ENCODE peak calls at places on chromosome 3, in five cellular contexts. V, I, W, O and A are unnamed samples.

GRCh38 chr3:178562869-178563232 is 26.6 kb downstream of the KCNMB2 start:
- DNase-seq in V (peak; percentile 7), I (no peak), W (no peak), O (no peak), A (no peak)

GRCh38 chr3:126113733-126114132 is 29.8 kb upstream of the SLC41A3 start:
- DNase-seq in V (no peak), I (no peak), W (no peak), O (no peak), A (no peak)

GRCh38 chr3:119559441-119559963 is at the start of gene CD80:
- DNase-seq in V (peak; percentile 41), I (peak; percentile 28), W (peak; percentile 38), O (no peak), A (peak; percentile 67)

GRCh38 chr3:156307704-156308103 is 187.3 kb downstream of the KCNAB1 start:
- DNase-seq in V (peak; percentile 87), I (peak; percentile 58), W (peak; percentile 84), O (peak; percentile 47), A (peak; percentile 83)

GRCh38 chr3:192422998-192423349 is 304.4 kb downstream of the FGF12 start:
- DNase-seq in V (no peak), I (no peak), W (no peak), O (no peak), A (no peak)

GRCh38 chr3:27596334-27596841 is 112.2 kb upstream of the SLC4A7 start:
- DNase-seq in V (peak; percentile 85), I (no peak), W (peak; percentile 54), O (no peak), A (no peak)

GRCh38 chr3:20747736-20748135 is 561.7 kb upstream of the SGO1 start:
- DNase-seq in V (peak; percentile 78), I (no peak), W (no peak), O (no peak), A (no peak)

GRCh38 chr3:129023909-129024308 is 22.8 kb downstream of the EFCC1 start:
- DNase-seq in V (no peak), I (no peak), W (peak; percentile 28), O (no peak), A (no peak)

GRCh38 chr3:130846181-130846580 is 47.7 kb upstream of the ATP2C1 start:
- DNase-seq in V (no peak), I (no peak), W (no peak), O (no peak), A (no peak)

GRCh38 chr3:60696559-60697125 is 554.6 kb downstream of the FHIT start:
- DNase-seq in V (no peak), I (no peak), W (no peak), O (no peak), A (no peak)

GRCh38 chr3:196471551-196471950 is 32.0 kb downstream of the RNF168 start:
- DNase-seq in V (peak; percentile 24), I (no peak), W (peak; percentile 73), O (no peak), A (no peak)

GRCh38 chr3:165874663-165875489 is 37.7 kb upstream of the BCHE start:
- DNase-seq in V (no peak), I (no peak), W (no peak), O (no peak), A (no peak)

GRCh38 chr3:13034109-13034800 is 39.0 kb downstream of the IQSEC1 start:
- DNase-seq in V (no peak), I (no peak), W (no peak), O (no peak), A (no peak)

GRCh38 chr3:65196663-65197062 is 508.9 kb upstream of the ADAMTS9 start:
- DNase-seq in V (peak; percentile 41), I (no peak), W (no peak), O (no peak), A (no peak)

GRCh38 chr3:136162322-136162721 is 33.8 kb downstream of the MSL2 start:
- DNase-seq in V (no peak), I (peak; percentile 71), W (no peak), O (no peak), A (no peak)
- TF ChIP-seq CTCF in V (no peak), I (no peak), W (no peak), O (no peak), A (no peak)

GRCh38 chr3:10303785-10304184 is 11.0 kb upstream of the GHRL start:
- DNase-seq in V (no peak), I (no peak), W (no peak), O (no peak), A (no peak)

GRCh38 chr3:10305331-10305902 is 12.7 kb upstream of the GHRL start:
- DNase-seq in V (no peak), I (no peak), W (no peak), O (no peak), A (no peak)

GRCh38 chr3:10304905-10305304 is 12.2 kb upstream of the GHRL start:
- DNase-seq in V (no peak), I (no peak), W (no peak), O (no peak), A (no peak)

GRCh38 chr3:10300087-10300486 is 7.3 kb upstream of the GHRL start:
- DNase-seq in V (no peak), I (no peak), W (no peak), O (no peak), A (no peak)

GRCh38 chr3:10303105-10303504 is 10.4 kb upstream of the GHRL start:
- DNase-seq in V (no peak), I (no peak), W (no peak), O (no peak), A (no peak)
- H3K4me1 ChIP-seq in V (no peaks in the 10 kb centered on the region), I (peaks cover 6% of the 10 kb centered on the region), W (no peaks in the 10 kb centered on the region), O (no peaks in the 10 kb centered on the region), A (no peaks in the 10 kb centered on the region)

DNA sequence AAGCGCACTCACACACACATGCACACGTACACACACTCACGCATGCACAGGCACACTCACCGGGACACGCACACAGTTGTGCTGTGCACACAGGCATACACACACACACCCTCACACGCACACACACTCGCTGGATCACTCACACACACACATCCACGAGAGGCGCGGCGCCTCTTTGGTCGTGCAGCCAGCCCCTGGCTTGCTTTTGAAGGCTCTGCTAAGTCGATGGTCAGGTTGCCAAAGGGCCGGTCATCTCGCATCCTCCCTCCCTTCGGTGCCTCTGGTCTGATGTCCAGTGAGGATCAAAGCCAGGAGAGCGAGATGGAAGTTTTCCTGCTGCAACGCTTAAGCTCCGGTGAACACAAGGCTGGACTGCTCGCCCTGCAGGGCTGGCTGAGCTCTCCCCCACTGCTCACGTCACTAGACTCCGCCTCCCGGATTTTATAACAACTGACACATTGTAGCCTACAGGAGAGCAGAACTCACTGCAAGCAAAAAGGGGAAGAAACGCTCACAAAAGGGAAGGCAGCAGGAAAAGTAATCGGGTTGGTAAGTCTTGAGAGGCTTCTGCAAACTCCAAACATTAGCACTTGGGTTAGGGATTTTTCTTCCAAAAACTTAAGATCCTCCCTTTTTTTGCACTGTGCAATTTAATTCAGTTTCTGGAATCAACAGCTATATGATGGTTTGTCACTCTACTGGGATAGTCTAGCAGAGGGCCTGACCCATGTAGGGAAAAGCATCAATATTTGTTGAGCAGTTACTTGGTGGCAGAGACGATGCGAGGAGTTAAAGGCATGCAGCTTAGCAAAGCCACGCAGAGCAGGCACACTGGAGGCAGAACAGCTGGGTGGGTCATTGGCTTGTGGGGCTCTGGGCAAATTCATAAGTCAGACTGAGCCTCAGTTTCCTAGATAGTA is at the start of gene SRGAP3:
- DNase-seq in V (peak; percentile 91), I (peak; percentile 84), W (peak; percentile 86), O (peak; percentile 95), A (peak; percentile 94)
- TF ChIP-seq CTCF in V (peak; percentile 29), I (peak; percentile 34), W (peak; percentile 29), O (peak; percentile 73), A (peak; percentile 44)

GRCh38 chr3:112053229-112053628 is 18.7 kb downstream of the TMPRSS7 start:
- DNase-seq in V (no peak), I (no peak), W (no peak), O (no peak), A (no peak)
- H3K4me1 ChIP-seq in V (no peaks in the 10 kb centered on the region), I (no peaks in the 10 kb centered on the region), W (peaks cover 4% of the 10 kb centered on the region), O (no peaks in the 10 kb centered on the region), A (no peaks in the 10 kb centered on the region)

DNA sequence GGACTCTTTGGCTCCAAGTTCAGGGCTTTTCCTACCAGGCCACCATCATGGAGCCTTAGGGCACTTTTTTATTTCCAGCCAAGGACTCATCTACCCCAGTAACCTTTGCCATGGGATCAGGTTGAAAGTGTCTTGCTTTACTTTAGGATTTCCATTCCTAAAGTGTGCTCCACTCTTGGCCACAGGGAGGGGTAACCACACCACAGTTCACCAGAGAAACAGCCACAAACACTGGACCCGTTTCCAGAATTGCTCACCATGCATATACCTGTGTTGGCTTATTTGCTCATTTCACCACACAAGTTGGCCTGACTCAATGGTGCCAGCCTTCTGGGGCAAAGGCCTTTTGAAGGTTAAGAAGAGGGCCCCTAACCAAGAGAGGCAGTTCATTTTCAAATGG is 70.6 kb upstream of the RAD18 start:
- DNase-seq in V (no peak), I (no peak), W (no peak), O (no peak), A (no peak)
- TF ChIP-seq CTCF in V (no peak), I (no peak), W (no peak), O (no peak), A (no peak)

GRCh38 chr3:30750967-30751366 is 143.5 kb downstream of the GADL1 start:
- DNase-seq in V (no peak), I (no peak), W (no peak), O (no peak), A (no peak)
- H3K4me1 ChIP-seq in V (no peaks in the 10 kb centered on the region), I (peaks cover 20% of the 10 kb centered on the region), W (peaks cover 7% of the 10 kb centered on the region), O (no peaks in the 10 kb centered on the region), A (no peaks in the 10 kb centered on the region)

DNA sequence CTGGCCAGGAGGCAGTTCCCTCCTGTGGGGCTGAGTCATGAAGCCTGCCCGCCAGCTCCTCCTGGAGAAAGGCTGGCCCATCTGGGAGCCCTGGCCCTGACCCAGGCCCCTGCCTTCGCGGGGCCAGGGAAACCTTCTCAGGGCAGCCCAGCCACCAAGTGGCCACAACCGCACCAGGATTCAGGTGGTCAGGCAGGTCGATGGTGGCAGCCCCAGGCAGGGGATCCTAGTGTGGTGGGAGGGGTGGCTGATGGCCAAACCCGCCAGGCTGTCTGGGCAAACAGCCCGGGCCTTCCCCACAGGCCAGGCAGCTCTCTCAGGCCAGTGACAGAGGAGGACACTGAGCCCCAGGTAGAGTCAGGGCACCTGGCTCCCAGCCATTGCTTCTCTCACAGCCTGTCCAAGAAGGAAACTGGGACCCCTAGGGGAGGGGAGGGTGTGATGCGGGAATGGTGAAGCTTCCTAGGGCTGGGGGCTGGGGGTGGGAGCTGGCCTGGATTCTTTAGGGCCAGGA is 1.2 kb downstream of the TWF2 start:
- DNase-seq in V (peak; percentile 91), I (peak; percentile 93), W (peak; percentile 89), O (peak; percentile 92), A (peak; percentile 94)
- TF ChIP-seq CTCF in V (no peak), I (peak; percentile 11), W (no peak), O (peak; percentile 15), A (no peak)

GRCh38 chr3:66486187-66486586 is 14.6 kb downstream of the LRIG1 start:
- DNase-seq in V (peak; percentile 82), I (no peak), W (peak; percentile 48), O (no peak), A (no peak)
- H3K4me1 ChIP-seq in V (peaks cover 44% of the 10 kb centered on the region), I (peaks cover 90% of the 10 kb centered on the region), W (peaks cover 39% of the 10 kb centered on the region), O (peaks cover 12% of the 10 kb centered on the region), A (no peaks in the 10 kb centered on the region)